ENCODE peak calls at places on chromosomes 7 and 10, in five cellular contexts. One of them, this sample, is unnamed.

GRCh38 chr7:28530175-28531142 is 118.1 kb downstream of the CREB5 start:
- DNase-seq in GM12865: no peak
- DNase-seq in A549: no peak
- DNase-seq in right lobe of liver: peak; percentile 22
- DNase-seq in right atrium auricular region: peak; percentile 68
- DNase-seq in this sample: no peak

GRCh38 chr7:76054129-76055120 is 6.5 kb downstream of the MDH2 start:
- DNase-seq in GM12865: peak; percentile 56
- DNase-seq in A549: peak; percentile 41
- DNase-seq in right lobe of liver: no peak
- DNase-seq in right atrium auricular region: no peak
- DNase-seq in this sample: no peak

GRCh38 chr7:128937647-128938523 is at the start of gene IRF5:
- DNase-seq in GM12865: peak; percentile 84
- DNase-seq in A549: peak; percentile 63
- DNase-seq in right lobe of liver: peak; percentile 87
- DNase-seq in right atrium auricular region: no peak
- DNase-seq in this sample: no peak

GRCh38 chr10:28984431-28984830 is 304.4 kb upstream of the LYZL1 start:
- DNase-seq in GM12865: peak; percentile 35
- DNase-seq in A549: peak; percentile 76
- DNase-seq in right lobe of liver: peak; percentile 89
- DNase-seq in right atrium auricular region: peak; percentile 98
- DNase-seq in this sample: no peak

GRCh38 chr7:39413866-39414668 is 152.1 kb upstream of the YAE1 start:
- DNase-seq in GM12865: peak; percentile 81
- DNase-seq in A549: peak; percentile 49
- DNase-seq in right lobe of liver: peak; percentile 59
- DNase-seq in right atrium auricular region: peak; percentile 63
- DNase-seq in this sample: no peak

GRCh38 chr10:130714700-130715467 is 578.7 kb downstream of the GLRX3 start:
- DNase-seq in GM12865: no peak
- DNase-seq in A549: no peak
- DNase-seq in right lobe of liver: no peak
- DNase-seq in right atrium auricular region: no peak
- DNase-seq in this sample: no peak

GRCh38 chr10:3761111-3761686 is 23.8 kb downstream of the KLF6 start:
- DNase-seq in GM12865: peak; percentile 82
- DNase-seq in A549: no peak
- DNase-seq in right lobe of liver: no peak
- DNase-seq in right atrium auricular region: no peak
- DNase-seq in this sample: no peak

GRCh38 chr7:117323877-117324699 is 1.2 kb upstream of the WNT2 start:
- DNase-seq in GM12865: peak; percentile 24
- DNase-seq in A549: peak; percentile 31
- DNase-seq in right lobe of liver: peak; percentile 40
- DNase-seq in right atrium auricular region: no peak
- DNase-seq in this sample: no peak

GRCh38 chr10:104328916-104329710 is 9.2 kb downstream of the ITPRIP start:
- DNase-seq in GM12865: peak; percentile 38
- DNase-seq in A549: peak; percentile 90
- DNase-seq in right lobe of liver: peak; percentile 38
- DNase-seq in right atrium auricular region: no peak
- DNase-seq in this sample: peak; percentile 84

GRCh38 chr7:134954197-134955082 is 31.9 kb upstream of the AGBL3 start:
- DNase-seq in GM12865: peak; percentile 51
- DNase-seq in A549: peak; percentile 51
- DNase-seq in right lobe of liver: no peak
- DNase-seq in right atrium auricular region: no peak
- DNase-seq in this sample: no peak

GRCh38 chr7:26930201-26930600 is 65.8 kb upstream of the SKAP2 start:
- DNase-seq in GM12865: no peak
- DNase-seq in A549: no peak
- DNase-seq in right lobe of liver: no peak
- DNase-seq in right atrium auricular region: no peak
- DNase-seq in this sample: no peak

GRCh38 chr7:111082351-111082750 is 8.6 kb upstream of the LRRN3 start:
- DNase-seq in GM12865: no peak
- DNase-seq in A549: no peak
- DNase-seq in right lobe of liver: no peak
- DNase-seq in right atrium auricular region: no peak
- DNase-seq in this sample: no peak

GRCh38 chr10:36624551-36625100 is 500.8 kb upstream of the ANKRD30A start:
- DNase-seq in GM12865: no peak
- DNase-seq in A549: no peak
- DNase-seq in right lobe of liver: no peak
- DNase-seq in right atrium auricular region: no peak
- DNase-seq in this sample: no peak

GRCh38 chr7:48084727-48085432 is 4.2 kb upstream of the UPP1 start:
- DNase-seq in GM12865: peak; percentile 94
- DNase-seq in A549: peak; percentile 94
- DNase-seq in right lobe of liver: peak; percentile 47
- DNase-seq in right atrium auricular region: peak; percentile 91
- DNase-seq in this sample: peak; percentile 78

GRCh38 chr7:111744501-111745155 is 182.3 kb upstream of the IMMP2L start:
- DNase-seq in GM12865: no peak
- DNase-seq in A549: no peak
- DNase-seq in right lobe of liver: no peak
- DNase-seq in right atrium auricular region: no peak
- DNase-seq in this sample: no peak

GRCh38 chr7:88758355-88759215 is 915 bp upstream of the ZNF804B start:
- DNase-seq in GM12865: no peak
- DNase-seq in A549: no peak
- DNase-seq in right lobe of liver: peak; percentile 22
- DNase-seq in right atrium auricular region: no peak
- DNase-seq in this sample: no peak

GRCh38 chr7:102431617-102432298 is 1.6 kb upstream of the ORAI2 start:
- DNase-seq in GM12865: peak; percentile 82
- DNase-seq in A549: peak; percentile 50
- DNase-seq in right lobe of liver: no peak
- DNase-seq in right atrium auricular region: no peak
- DNase-seq in this sample: peak; percentile 39

DNA sequence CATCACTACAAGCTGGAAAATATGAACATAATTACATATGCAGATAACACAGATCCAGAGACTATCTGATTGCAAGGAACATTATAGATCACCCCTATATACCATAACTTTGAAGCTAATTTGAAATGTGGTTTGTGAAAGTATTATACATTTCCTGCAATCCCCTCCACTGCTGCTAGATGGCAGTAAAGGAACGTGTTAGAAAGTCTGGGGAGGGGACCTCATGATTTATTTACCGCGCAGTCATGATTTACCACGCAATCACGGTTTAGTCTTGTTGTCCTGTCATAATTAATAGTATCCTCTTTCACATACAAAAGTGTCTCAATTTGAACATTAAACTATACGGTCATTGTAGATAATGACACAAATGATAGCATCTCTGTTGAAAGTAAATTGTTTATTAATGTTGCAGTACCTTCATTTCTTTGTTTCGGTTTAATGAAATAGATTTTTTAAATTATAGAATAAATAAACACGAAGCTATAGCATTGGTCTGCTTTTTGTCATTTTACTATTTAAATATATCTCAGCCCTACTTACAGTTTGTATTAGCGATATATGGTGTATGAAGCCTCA is 145.3 kb upstream of the PRSS1 start:
- DNase-seq in GM12865: peak; percentile 61
- DNase-seq in A549: peak; percentile 66
- DNase-seq in right lobe of liver: no peak
- DNase-seq in right atrium auricular region: no peak
- DNase-seq in this sample: no peak
- TF ChIP-seq CTCF in GM12865: peak; percentile 80
- TF ChIP-seq CTCF in A549: peak; percentile 86
- TF ChIP-seq CTCF in right lobe of liver: peak; percentile 76
- TF ChIP-seq CTCF in right atrium auricular region: peak; percentile 72
- TF ChIP-seq CTCF in this sample: peak; percentile 92

GRCh38 chr7:9264395-9264794 is 831.0 kb downstream of the NXPH1 start:
- DNase-seq in GM12865: no peak
- DNase-seq in A549: no peak
- DNase-seq in right lobe of liver: no peak
- DNase-seq in right atrium auricular region: no peak
- DNase-seq in this sample: no peak
- TF ChIP-seq CTCF in GM12865: no peak
- TF ChIP-seq CTCF in A549: no peak
- TF ChIP-seq CTCF in right lobe of liver: peak; percentile 14
- TF ChIP-seq CTCF in right atrium auricular region: no peak
- TF ChIP-seq CTCF in this sample: no peak

GRCh38 chr10:123119081-123119480 is 16.7 kb upstream of the HMX3 start:
- DNase-seq in GM12865: no peak
- DNase-seq in A549: no peak
- DNase-seq in right lobe of liver: no peak
- DNase-seq in right atrium auricular region: no peak
- DNase-seq in this sample: no peak

DNA sequence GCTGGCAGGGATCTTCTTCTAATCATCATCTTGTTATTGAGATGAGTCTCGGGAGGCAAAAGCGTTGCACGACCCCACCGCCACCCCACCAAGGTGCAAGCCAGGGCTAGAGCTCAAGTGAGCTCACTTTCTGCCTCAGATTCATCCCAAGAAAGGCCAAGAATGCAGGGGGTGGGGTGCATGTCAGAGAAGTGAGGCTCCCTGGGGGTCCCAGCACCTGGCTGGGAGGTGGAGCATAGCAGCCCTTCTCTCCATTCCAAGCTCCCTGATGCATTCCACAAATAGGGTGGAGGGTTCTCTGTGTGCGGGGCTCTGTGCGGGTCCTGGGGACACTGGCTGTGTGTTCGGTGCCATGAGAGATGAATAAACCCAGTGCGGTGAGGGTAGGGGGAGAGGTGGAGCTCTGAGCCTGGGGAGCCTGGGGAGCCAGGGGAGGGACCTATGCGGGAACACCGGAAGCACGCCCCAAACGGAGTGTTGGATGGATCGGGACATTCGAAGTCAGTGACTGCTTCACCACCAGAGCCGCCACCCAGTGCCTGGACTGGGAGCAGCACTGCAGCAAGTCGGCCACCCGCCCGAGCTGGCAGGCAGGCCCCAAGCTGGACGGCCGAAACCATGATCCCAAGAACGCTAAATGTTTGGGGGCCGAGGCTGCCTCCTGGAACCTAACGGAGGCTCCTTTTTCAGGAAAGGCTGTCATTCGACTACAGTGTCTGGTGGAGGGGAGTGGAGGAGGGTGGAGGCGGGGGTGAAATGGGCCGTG is 17.9 kb upstream of the HMX3 start:
- DNase-seq in GM12865: no peak
- DNase-seq in A549: no peak
- DNase-seq in right lobe of liver: no peak
- DNase-seq in right atrium auricular region: no peak
- DNase-seq in this sample: no peak
- TF ChIP-seq CTCF in GM12865: no peak
- TF ChIP-seq CTCF in A549: no peak
- TF ChIP-seq CTCF in right lobe of liver: no peak
- TF ChIP-seq CTCF in right atrium auricular region: no peak
- TF ChIP-seq CTCF in this sample: no peak

GRCh38 chr10:93173867-93174845 is 100.5 kb downstream of the CYP26A1 start:
- DNase-seq in GM12865: no peak
- DNase-seq in A549: no peak
- DNase-seq in right lobe of liver: no peak
- DNase-seq in right atrium auricular region: no peak
- DNase-seq in this sample: no peak
- TF ChIP-seq CTCF in GM12865: no peak
- TF ChIP-seq CTCF in A549: no peak
- TF ChIP-seq CTCF in right lobe of liver: no peak
- TF ChIP-seq CTCF in right atrium auricular region: no peak
- TF ChIP-seq CTCF in this sample: no peak

GRCh38 chr10:119726291-119727261 is 726 bp downstream of the INPP5F start:
- DNase-seq in GM12865: no peak
- DNase-seq in A549: no peak
- DNase-seq in right lobe of liver: no peak
- DNase-seq in right atrium auricular region: no peak
- DNase-seq in this sample: no peak
- TF ChIP-seq CTCF in GM12865: no peak
- TF ChIP-seq CTCF in A549: no peak
- TF ChIP-seq CTCF in right lobe of liver: no peak
- TF ChIP-seq CTCF in right atrium auricular region: no peak
- TF ChIP-seq CTCF in this sample: no peak

GRCh38 chr10:77504870-77505257 is 132.7 kb downstream of the KCNMA1 start:
- DNase-seq in GM12865: no peak
- DNase-seq in A549: peak; percentile 59
- DNase-seq in right lobe of liver: peak; percentile 61
- DNase-seq in right atrium auricular region: no peak
- DNase-seq in this sample: no peak
- TF ChIP-seq CTCF in GM12865: no peak
- TF ChIP-seq CTCF in A549: peak; percentile 22
- TF ChIP-seq CTCF in right lobe of liver: peak; percentile 12
- TF ChIP-seq CTCF in right atrium auricular region: no peak
- TF ChIP-seq CTCF in this sample: no peak

GRCh38 chr7:55964802-55965470 is 551 bp downstream of the NIPSNAP2 start:
- DNase-seq in GM12865: peak; percentile 84
- DNase-seq in A549: peak; percentile 69
- DNase-seq in right lobe of liver: peak; percentile 94
- DNase-seq in right atrium auricular region: peak; percentile 70
- DNase-seq in this sample: peak; percentile 58

GRCh38 chr7:55963584-55964168 is 709 bp upstream of the NIPSNAP2 start:
- DNase-seq in GM12865: no peak
- DNase-seq in A549: no peak
- DNase-seq in right lobe of liver: no peak
- DNase-seq in right atrium auricular region: no peak
- DNase-seq in this sample: no peak

GRCh38 chr7:55961994-55962393 is 2.4 kb upstream of the NIPSNAP2 start:
- DNase-seq in GM12865: no peak
- DNase-seq in A549: no peak
- DNase-seq in right lobe of liver: no peak
- DNase-seq in right atrium auricular region: no peak
- DNase-seq in this sample: no peak

GRCh38 chr7:55965805-55966421 is 1.5 kb downstream of the NIPSNAP2 start:
- DNase-seq in GM12865: no peak
- DNase-seq in A549: no peak
- DNase-seq in right lobe of liver: peak; percentile 25
- DNase-seq in right atrium auricular region: no peak
- DNase-seq in this sample: no peak

DNA sequence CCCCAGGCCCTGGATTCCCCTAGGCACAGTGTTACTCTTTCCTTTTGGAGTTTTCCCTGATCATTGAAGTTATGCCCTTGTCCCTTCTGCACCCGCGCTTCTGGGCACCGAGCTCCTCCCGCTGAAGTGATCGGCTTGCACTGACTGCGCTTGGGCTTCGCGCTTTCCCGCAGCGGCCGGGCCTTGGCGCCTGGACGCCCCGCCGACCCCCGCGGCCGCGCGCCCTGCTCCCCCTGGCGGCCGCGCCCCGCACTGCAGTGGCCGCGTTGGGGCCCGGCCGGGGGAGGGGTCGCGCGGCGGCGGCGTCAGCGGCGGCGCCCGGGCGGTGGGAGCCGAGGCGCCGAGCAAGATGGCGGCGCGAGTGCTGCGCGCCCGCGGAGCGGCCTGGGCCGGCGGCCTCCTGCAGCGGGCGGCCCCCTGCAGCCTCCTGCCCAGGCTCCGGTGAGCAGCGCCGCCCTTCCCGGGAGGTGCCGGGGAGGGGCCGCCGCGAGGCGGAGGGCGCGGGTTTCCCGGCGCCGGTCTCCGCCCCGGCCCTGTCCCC is at the start of gene NIPSNAP2:
- DNase-seq in GM12865: peak; percentile 77
- DNase-seq in A549: peak; percentile 55
- DNase-seq in right lobe of liver: no peak
- DNase-seq in right atrium auricular region: no peak
- DNase-seq in this sample: peak; percentile 72
- TF ChIP-seq CTCF in GM12865: peak; percentile 68
- TF ChIP-seq CTCF in A549: peak; percentile 86
- TF ChIP-seq CTCF in right lobe of liver: peak; percentile 35
- TF ChIP-seq CTCF in right atrium auricular region: peak; percentile 73
- TF ChIP-seq CTCF in this sample: peak; percentile 52

This sample was measured in natural killer cell.